ENCODE peak calls at places on chromosomes 2 and 18, in eight cellular contexts. V, O, Q, L, A, C, X and W are unnamed samples.
A peak's percentile ranks its signal among the peaks of the same experiment; 100 is the strongest.

GRCh38 chr2:232929303-232930123 is 59.4 kb downstream of the SNORC start:
- DNase-seq in X (no peak), O (no peak), A (no peak), Q (no peak), L (no peak), C (no peak), V (no peak), W (no peak)

GRCh38 chr2:8333177-8333831 is 348.6 kb upstream of the ID2 start:
- DNase-seq in L (no peak), A (no peak), O (no peak), Q (no peak), V (no peak), C (no peak), X (no peak), W (no peak)

GRCh38 chr2:29117636-29118303 is 2.6 kb downstream of the CLIP4 start:
- DNase-seq in A (no peak), Q (no peak), C (peak; percentile 77), O (no peak), X (no peak), L (peak; percentile 68), V (no peak), W (no peak)

GRCh38 chr2:226619707-226620106 is 179.9 kb downstream of the IRS1 start:
- DNase-seq in X (no peak), A (no peak), V (no peak), L (no peak), O (no peak), Q (no peak), C (no peak), W (no peak)

GRCh38 chr2:23096905-23097602 is 287.9 kb upstream of the KLHL29 start:
- DNase-seq in Q (no peak), L (no peak), A (no peak), V (no peak), C (no peak), O (no peak), X (no peak), W (no peak)

GRCh38 chr18:78929502-78929901 is 50.1 kb upstream of the SALL3 start:
- DNase-seq in O (no peak), C (no peak), X (peak; percentile 44), A (no peak), V (no peak), L (no peak), Q (no peak), W (peak; percentile 29)

GRCh38 chr2:11541693-11542274 is 7.9 kb downstream of the GREB1 start:
- DNase-seq in X (no peak), A (peak; percentile 27), C (no peak), L (no peak), Q (no peak), V (no peak), O (no peak), W (no peak)

GRCh38 chr2:128611421-128612320 is 293.0 kb upstream of the HS6ST1 start:
- DNase-seq in Q (no peak), O (no peak), V (peak; percentile 54), L (no peak), C (no peak), X (peak; percentile 59), A (no peak), W (no peak)

DNA sequence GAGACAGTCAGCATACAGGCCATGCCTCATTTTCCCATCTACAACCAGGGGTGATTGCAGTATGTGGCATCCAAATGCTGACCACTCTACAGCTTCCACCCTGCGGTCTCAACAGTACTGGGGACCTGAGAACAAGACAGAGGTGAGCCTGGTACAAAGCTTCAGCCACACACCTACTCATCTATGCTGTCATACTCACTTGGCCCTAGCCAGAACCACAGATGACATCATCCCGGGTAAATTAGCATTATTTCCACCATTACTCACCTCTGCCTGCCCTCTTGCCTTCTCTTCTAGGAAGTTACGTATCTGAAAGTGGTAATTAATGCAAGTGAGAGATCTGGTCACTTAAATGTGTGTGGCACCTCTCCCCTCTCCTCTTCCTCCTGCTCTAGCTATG is 208.2 kb upstream of the ARL4C start:
- DNase-seq in L (peak; percentile 85), X (peak; percentile 4), C (peak; percentile 10), A (no peak), Q (no peak), V (no peak), O (no peak), W (no peak)
- TF ChIP-seq CTCF in L (no peak), X (no peak), C (no peak), A (no peak), Q (no peak), V (no peak), O (no peak), W (no peak)

DNA sequence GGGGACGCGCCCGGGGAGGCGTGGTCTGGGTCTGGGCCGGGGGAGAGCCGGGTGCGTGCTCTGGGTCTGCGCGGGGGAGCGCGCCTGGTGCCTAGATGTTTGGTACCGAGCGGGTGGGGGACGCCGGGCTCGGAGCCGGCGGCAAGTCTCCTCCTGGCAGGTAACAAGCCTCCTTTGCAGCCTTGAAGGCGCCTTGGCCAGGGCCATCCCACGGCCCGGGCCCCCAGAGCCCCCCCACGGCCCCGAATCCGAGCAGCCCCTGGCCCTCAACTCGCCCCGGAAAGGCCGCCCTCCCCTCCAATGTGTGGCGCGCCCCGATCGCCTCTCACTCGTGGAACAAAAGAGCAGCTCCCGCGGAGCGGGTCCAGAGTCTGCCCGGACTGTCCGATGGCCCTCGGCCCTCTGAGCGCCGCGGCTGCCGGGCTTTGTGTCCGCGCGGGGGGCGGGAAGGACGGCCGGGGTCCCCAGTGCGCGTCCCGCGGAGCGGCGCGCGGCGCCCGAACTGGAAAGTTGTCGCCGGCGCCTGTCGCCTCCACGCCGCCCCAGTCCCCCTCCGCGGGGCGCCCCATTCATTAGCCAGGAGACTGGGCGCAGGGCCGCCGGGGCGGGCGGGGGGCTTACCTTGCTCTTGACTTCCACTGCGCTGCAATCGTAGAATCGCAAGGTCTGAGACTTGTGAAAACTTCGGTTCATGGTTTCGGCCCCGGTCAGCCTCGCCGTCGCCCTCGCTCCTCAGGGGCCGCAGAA is 485 bp downstream of the PARD6G start:
- DNase-seq in Q (peak; percentile 42), L (no peak), V (no peak), O (no peak), X (peak; percentile 79), C (no peak), A (peak; percentile 54), W (peak; percentile 89)
- H3K4me3 ChIP-seq in Q (peak overlapping the region; percentile 62), L (peak overlapping the region; percentile 99), V (peak overlapping the region; percentile 68), O (peak overlapping the region; percentile 88), X (peak overlapping the region; percentile 94), C (peak overlapping the region; percentile 78), A (peak overlapping the region; percentile 85), W (peak overlapping the region; percentile 76)

GRCh38 chr2:231376857-231377256 is 18.7 kb upstream of the B3GNT7 start:
- DNase-seq in L (no peak), Q (no peak), A (no peak), O (no peak), X (no peak), V (no peak), C (no peak), W (no peak)
- TF ChIP-seq POLR2A in L (no peak), Q (no peak), A (no peak), O (no peak), X (no peak), V (no peak), C (no peak), W (no peak)

DNA sequence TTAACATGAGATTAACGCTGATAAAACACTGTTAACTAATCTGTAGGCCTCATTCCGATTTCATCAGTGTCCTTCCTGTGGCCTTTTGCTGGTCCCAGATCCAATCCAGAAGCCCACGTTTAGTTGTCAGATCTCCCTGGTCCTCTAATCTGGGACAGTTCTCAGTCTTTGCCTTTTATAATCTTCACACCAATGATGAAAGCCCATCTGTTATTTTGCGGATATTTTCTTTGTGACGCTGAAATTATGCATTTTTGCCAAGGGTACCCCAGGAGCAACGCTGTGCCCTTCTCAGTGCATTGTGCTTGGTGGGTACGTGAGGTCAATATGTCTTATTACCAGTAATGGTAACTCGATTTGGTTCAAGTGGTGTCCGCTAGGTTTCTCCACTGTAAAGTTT is 51.1 kb downstream of the COPS8 start:
- DNase-seq in Q (no peak), C (no peak), O (no peak), A (no peak), V (no peak), X (no peak), L (no peak), W (no peak)
- TF ChIP-seq CTCF in Q (no peak), C (no peak), O (no peak), A (no peak), V (no peak), X (no peak), L (no peak), W (no peak)

GRCh38 chr2:238126338-238126737 is 12.1 kb upstream of the KLHL30 start:
- DNase-seq in X (no peak), O (no peak), A (no peak), Q (no peak), V (no peak), L (no peak), C (no peak), W (no peak)

GRCh38 chr2:238126775-238127164 is 11.7 kb upstream of the KLHL30 start:
- DNase-seq in Q (no peak), O (no peak), X (no peak), L (no peak), A (no peak), C (no peak), V (no peak), W (no peak)

GRCh38 chr2:238129166-238130010 is 9.1 kb upstream of the KLHL30 start:
- DNase-seq in A (no peak), X (no peak), O (no peak), V (peak; percentile 59), C (no peak), L (no peak), Q (no peak), W (no peak)

GRCh38 chr2:238128061-238129040 is 10.1 kb upstream of the KLHL30 start:
- DNase-seq in X (no peak), Q (no peak), L (no peak), A (no peak), C (no peak), O (no peak), V (peak; percentile 67), W (no peak)

GRCh38 chr2:238127165-238128060 is 11.1 kb upstream of the KLHL30 start:
- DNase-seq in Q (no peak), X (no peak), C (no peak), O (no peak), A (no peak), L (peak; percentile 65), V (peak; percentile 75), W (no peak)
- H3K4me3 ChIP-seq in Q (no peak overlapping the region), X (peak overlapping the region; percentile 18), C (no peak overlapping the region), O (peak overlapping the region; percentile 27), A (no peak overlapping the region), L (peak overlapping the region; percentile 11), V (no peak overlapping the region), W (no peak overlapping the region)